ENCODE peak calls at places on chromosomes 13 and 19, in five cellular contexts. W is mesenchymal stem cell, G is mesendoderm, P is IMR-90, S is H9. Q is an unnamed sample.

GRCh38 chr19:18893573-18894253 is 2.2 kb downstream of the CERS1 start:
- DNase-seq in P (no peak), G (no peak), S (no peak), W (no peak), Q (no peak)

GRCh38 chr13:46647514-46648065 is 94.6 kb downstream of the LRCH1 start:
- DNase-seq in P (no peak), G (no peak), S (no peak), W (no peak), Q (no peak)

GRCh38 chr13:44142540-44142867 is 231.1 kb upstream of the SERP2 start:
- DNase-seq in P (no peak), W (no peak), S (no peak), G (no peak), Q (no peak)

GRCh38 chr13:34172048-34172447 is 354.1 kb downstream of the RFC3 start:
- DNase-seq in S (no peak), G (no peak), W (no peak), P (no peak), Q (no peak)

GRCh38 chr13:78958019-78958418 is 299.1 kb upstream of the OBI1 start:
- DNase-seq in G (no peak), S (no peak), W (no peak), P (no peak), Q (no peak)

GRCh38 chr19:29813665-29814064 is 1.9 kb downstream of the CCNE1 start:
- DNase-seq in G (no peak), S (no peak), W (no peak), P (no peak), Q (no peak)

GRCh38 chr13:48066310-48066989 is 28.5 kb downstream of the MED4 start:
- DNase-seq in W (no peak), S (no peak), G (no peak), P (peak; percentile 16), Q (no peak)

GRCh38 chr19:50720921-50721291 is 1.3 kb upstream of the SHANK1 start:
- DNase-seq in S (no peak), G (no peak), W (peak; percentile 0), P (peak; percentile 73), Q (no peak)

GRCh38 chr19:52786078-52786463 is 520 bp downstream of the ZNF600 start:
- DNase-seq in G (no peak), P (no peak), W (no peak), S (no peak), Q (no peak)

GRCh38 chr19:16928351-16928750 is 39.6 kb downstream of the F2RL3 start:
- DNase-seq in W (no peak), G (no peak), P (no peak), S (no peak), Q (no peak)

GRCh38 chr19:5059767-5060166 is 90.9 kb downstream of the KDM4B start:
- DNase-seq in G (no peak), P (no peak), W (no peak), S (no peak), Q (no peak)

GRCh38 chr13:52999093-52999696 is 29.4 kb upstream of the OLFM4 start:
- DNase-seq in G (no peak), S (no peak), W (no peak), P (no peak), Q (no peak)

GRCh38 chr19:1827566-1828278 is 15.6 kb upstream of the ATP8B3 start:
- DNase-seq in P (no peak), G (no peak), S (no peak), W (no peak), Q (no peak)

GRCh38 chr13:104477256-104477655 is 1411.0 kb upstream of the SLC10A2 start:
- DNase-seq in G (no peak), S (no peak), W (no peak), P (no peak), Q (no peak)

GRCh38 chr13:102580552-102581169 is 16.1 kb upstream of the TPP2 start:
- DNase-seq in S (no peak), P (peak; percentile 80), W (peak; percentile 71), G (peak; percentile 65), Q (peak; percentile 65)

GRCh38 chr19:4194353-4194752 is 11.9 kb downstream of the ANKRD24 start:
- DNase-seq in W (no peak), G (no peak), P (no peak), S (no peak), Q (no peak)

GRCh38 chr13:111598751-111599150 is 278.3 kb downstream of the TEX29 start:
- DNase-seq in W (no peak), S (peak; percentile 16), G (no peak), P (no peak), Q (no peak)

GRCh38 chr19:5130371-5131030 is 161.6 kb downstream of the KDM4B start:
- DNase-seq in S (no peak), P (no peak), W (no peak), G (no peak), Q (no peak)

GRCh38 chr13:110799246-110800236 is 86.0 kb downstream of the ING1 start:
- DNase-seq in G (no peak), P (peak; percentile 95), S (no peak), W (peak; percentile 82), Q (no peak)

GRCh38 chr19:46759817-46760333 is 13.6 kb upstream of the STRN4 start:
- DNase-seq in W (no peak), S (no peak), G (no peak), P (peak; percentile 97), Q (no peak)

GRCh38 chr19:9847087-9847671 is 12.1 kb downstream of the PIN1 start:
- DNase-seq in P (peak; percentile 97), G (peak; percentile 83), W (peak; percentile 90), S (peak; percentile 80), Q (no peak)

GRCh38 chr19:46487178-46487801 is 8.4 kb downstream of the PNMA8B start:
- DNase-seq in P (no peak), W (no peak), G (no peak), S (no peak), Q (no peak)

GRCh38 chr13:66657165-66657895 is 572.8 kb downstream of the PCDH9 start:
- DNase-seq in W (peak; percentile 95), P (peak; percentile 98), G (peak; percentile 6), S (no peak), Q (no peak)

GRCh38 chr13:45575146-45575829 is 40.3 kb downstream of the ERICH6B start:
- DNase-seq in G (no peak), S (no peak), W (no peak), P (no peak), Q (no peak)

GRCh38 chr19:18879579-18880373 is 16.2 kb downstream of the CERS1 start:
- DNase-seq in G (peak; percentile 72), P (no peak), S (peak; percentile 93), W (no peak), Q (no peak)

GRCh38 chr19:41384351-41384750 is 8.0 kb downstream of the TMEM91 start:
- DNase-seq in G (no peak), S (no peak), P (no peak), W (no peak), Q (no peak)

GRCh38 chr13:80164451-80164850 is 176.5 kb downstream of the SPRY2 start:
- DNase-seq in S (no peak), P (no peak), G (no peak), W (no peak), Q (no peak)

GRCh38 chr13:21673592-21674270 is 2.9 kb downstream of the FGF9 start:
- DNase-seq in G (peak; percentile 66), P (peak; percentile 36), S (peak; percentile 71), W (peak; percentile 32), Q (peak; percentile 72)

GRCh38 chr13:101919541-101920306 is 467.2 kb downstream of the ITGBL1 start:
- DNase-seq in W (peak; percentile 42), G (peak; percentile 65), P (peak; percentile 10), S (peak; percentile 73), Q (peak; percentile 56)

GRCh38 chr19:21915411-21915810 is 79.4 kb upstream of the ZNF43 start:
- DNase-seq in W (no peak), P (no peak), G (no peak), S (no peak), Q (no peak)

GRCh38 chr13:97975851-97976550 is 22.5 kb downstream of the IPO5 start:
- DNase-seq in G (peak; percentile 95), S (peak; percentile 90), W (peak; percentile 86), P (peak; percentile 79), Q (peak; percentile 95)

GRCh38 chr19:45304141-45304926 is 18.3 kb downstream of the CKM start:
- DNase-seq in P (no peak), G (no peak), S (no peak), W (no peak), Q (no peak)

GRCh38 chr19:45305007-45305406 is 17.7 kb downstream of the CKM start:
- DNase-seq in S (no peak), G (no peak), P (no peak), W (no peak), Q (no peak)

GRCh38 chr19:45305421-45305820 is 17.3 kb downstream of the CKM start:
- DNase-seq in G (peak; percentile 61), P (no peak), W (peak; percentile 30), S (peak; percentile 68), Q (no peak)

GRCh38 chr19:45302416-45302815 is 20.3 kb downstream of the CKM start:
- DNase-seq in P (no peak), G (no peak), W (no peak), S (no peak), Q (no peak)

GRCh38 chr19:45303269-45304060 is 19.2 kb downstream of the CKM start:
- DNase-seq in P (no peak), G (no peak), S (no peak), W (no peak), Q (no peak)
- H2BK5ac ChIP-seq in P (no peak overlapping the region), G (no peak overlapping the region), S (no peak overlapping the region), W (no peak overlapping the region), Q (no peak overlapping the region)

GRCh38 chr19:8501547-8501946 is 893 bp downstream of the PRAM1 start:
- DNase-seq in G (no peak), P (no peak), S (no peak), W (no peak), Q (no peak)
- H2BK5ac ChIP-seq in G (no peak overlapping the region), P (no peak overlapping the region), S (no peak overlapping the region), W (no peak overlapping the region), Q (no peak overlapping the region)

GRCh38 chr19:38095411-38096308 is 128.4 kb downstream of the DPF1 start:
- DNase-seq in S (peak; percentile 83), P (peak; percentile 71), W (peak; percentile 71), G (peak; percentile 82), Q (peak; percentile 67)
- H2BK5ac ChIP-seq in S (no peak overlapping the region), P (no peak overlapping the region), W (no peak overlapping the region), G (no peak overlapping the region), Q (no peak overlapping the region)

GRCh38 chr13:28532226-28533048 is 37.5 kb upstream of the FLT1 start:
- DNase-seq in G (peak; percentile 44), S (peak; percentile 57), W (peak; percentile 30), P (no peak), Q (peak; percentile 47)

GRCh38 chr13:28531195-28531955 is 36.4 kb upstream of the FLT1 start:
- DNase-seq in P (peak; percentile 30), W (peak; percentile 50), S (no peak), G (peak; percentile 77), Q (peak; percentile 37)

GRCh38 chr13:28529836-28530235 is 34.9 kb upstream of the FLT1 start:
- DNase-seq in W (no peak), P (no peak), S (no peak), G (no peak), Q (no peak)

GRCh38 chr13:28531956-28532225 is 37.0 kb upstream of the FLT1 start:
- DNase-seq in W (no peak), P (no peak), S (no peak), G (no peak), Q (no peak)

DNA sequence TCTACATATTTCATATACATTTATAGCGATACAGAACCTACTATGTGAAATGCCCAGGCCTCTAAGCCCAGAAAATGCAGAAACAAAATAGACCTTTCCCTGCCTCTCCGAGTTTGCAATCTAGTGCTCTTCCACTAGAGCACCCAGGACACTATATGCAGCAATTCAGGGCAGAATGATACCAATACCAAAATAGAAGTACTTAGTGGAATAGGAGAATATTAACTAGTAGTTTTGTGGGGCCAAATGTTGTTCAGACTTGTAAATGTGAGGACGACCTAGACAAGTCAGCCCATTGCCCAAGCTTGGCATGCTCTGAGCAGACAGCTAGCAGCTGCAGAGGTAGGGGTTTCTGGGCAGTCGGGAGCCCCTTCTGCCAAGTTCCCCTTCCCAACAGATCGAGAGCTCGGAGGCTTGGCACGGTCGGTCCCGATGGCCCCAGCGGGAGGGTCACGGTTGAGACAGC is 35.8 kb upstream of the FLT1 start:
- DNase-seq in W (peak; percentile 44), P (no peak), G (no peak), S (peak; percentile 72), Q (no peak)
- H2BK5ac ChIP-seq in W (no peak overlapping the region), P (no peak overlapping the region), G (no peak overlapping the region), S (no peak overlapping the region), Q (no peak overlapping the region)